ENCODE peak calls at places on chromosomes 7 and 10, in six cellular contexts. E is cardiac muscle cell, T is aorta, W is fibroblast of lung, B is testis, X is colonic mucosa. F is an unnamed sample.

GRCh38 chr10:97367126-97367649 is 32.7 kb upstream of the FRAT2 start:
- DNase-seq in E (no peak), T (no peak), W (no peak), B (no peak), X (no peak), F (peak; percentile 5)

GRCh38 chr10:34139559-34139958 is 675.5 kb downstream of the PARD3 start:
- DNase-seq in E (peak; percentile 54), T (no peak), W (peak; percentile 61), B (no peak), X (no peak), F (no peak)

GRCh38 chr7:129799350-129799955 is 153.3 kb downstream of the UBE2H start:
- DNase-seq in E (no peak), T (peak; percentile 33), W (no peak), B (no peak), X (no peak), F (no peak)

GRCh38 chr10:17737021-17737965 is 14.7 kb upstream of the TMEM236 start:
- DNase-seq in E (peak; percentile 65), T (no peak), W (peak; percentile 61), B (no peak), X (no peak), F (peak; percentile 41)

GRCh38 chr7:128778946-128779345 is 3.4 kb upstream of the OPN1SW start:
- DNase-seq in E (no peak), T (no peak), W (no peak), B (no peak), X (no peak), F (no peak)

GRCh38 chr7:88546808-88547207 is 212.7 kb upstream of the ZNF804B start:
- DNase-seq in E (peak; percentile 8), T (no peak), W (no peak), B (peak; percentile 36), X (peak; percentile 24), F (no peak)

GRCh38 chr10:13272164-13272571 is 27.7 kb downstream of the PHYH start:
- DNase-seq in E (peak; percentile 75), T (peak; percentile 56), W (peak; percentile 86), B (peak; percentile 55), X (peak; percentile 37), F (peak; percentile 40)

GRCh38 chr7:149717481-149717880 is 55.9 kb downstream of the ZNF467 start:
- DNase-seq in E (no peak), T (no peak), W (no peak), B (peak; percentile 12), X (no peak), F (peak; percentile 83)

GRCh38 chr7:155555116-155555695 is 8.8 kb upstream of the CNPY1 start:
- DNase-seq in E (no peak), T (no peak), W (no peak), B (no peak), X (no peak), F (peak; percentile 17)

GRCh38 chr7:105664816-105665525 is 83.7 kb upstream of the EFCAB10 start:
- DNase-seq in E (peak; percentile 38), T (no peak), W (no peak), B (no peak), X (no peak), F (no peak)

GRCh38 chr10:27701971-27702537 is 43.6 kb downstream of the MKX start:
- DNase-seq in E (no peak), T (no peak), W (no peak), B (peak; percentile 28), X (no peak), F (no peak)

GRCh38 chr10:33117816-33118215 is 159.8 kb upstream of the ITGB1 start:
- DNase-seq in E (no peak), T (no peak), W (no peak), B (no peak), X (no peak), F (no peak)

GRCh38 chr7:73715648-73716317 is 3.7 kb downstream of the STX1A start:
- DNase-seq in E (peak; percentile 83), T (peak; percentile 69), W (peak; percentile 96), B (no peak), X (no peak), F (no peak)

GRCh38 chr10:126014309-126014708 is 117.9 kb downstream of the FANK1 start:
- DNase-seq in E (peak; percentile 50), T (no peak), W (peak; percentile 53), B (no peak), X (no peak), F (no peak)

GRCh38 chr10:112333452-112333851 is 40.5 kb upstream of the ACSL5 start:
- DNase-seq in E (no peak), T (no peak), W (no peak), B (no peak), X (peak; percentile 57), F (no peak)

GRCh38 chr7:95404316-95404715 is 8.1 kb upstream of the PON3 start:
- DNase-seq in E (peak; percentile 36), T (no peak), W (peak; percentile 37), B (peak; percentile 40), X (no peak), F (peak; percentile 40)

GRCh38 chr10:61364619-61365018 is 88.6 kb downstream of the TMEM26 start:
- DNase-seq in E (no peak), T (no peak), W (no peak), B (no peak), X (no peak), F (no peak)

GRCh38 chr10:132983250-132984007 is 41.1 kb upstream of the CFAP46 start:
- DNase-seq in E (no peak), T (peak; percentile 38), W (no peak), B (no peak), X (no peak), F (no peak)

GRCh38 chr7:137932881-137933269 is 69.0 kb downstream of the CREB3L2 start:
- DNase-seq in E (peak; percentile 37), T (no peak), W (peak; percentile 49), B (no peak), X (no peak), F (no peak)
- H3K4me1 ChIP-seq in E (peaks cover 52% of the 10 kb centered on the region), T (peaks cover 10% of the 10 kb centered on the region), W (peaks cover 50% of the 10 kb centered on the region), B (peaks cover 38% of the 10 kb centered on the region), X (peaks cover 21% of the 10 kb centered on the region), F (peaks cover 54% of the 10 kb centered on the region)

GRCh38 chr7:150898475-150899011 is 46.2 kb downstream of the AOC1 start:
- DNase-seq in E (peak; percentile 74), T (peak; percentile 79), W (peak; percentile 61), B (peak; percentile 92), X (peak; percentile 87), F (peak; percentile 67)

GRCh38 chr7:150895809-150896208 is 43.5 kb downstream of the AOC1 start:
- DNase-seq in E (no peak), T (no peak), W (no peak), B (no peak), X (no peak), F (no peak)

GRCh38 chr7:150897502-150898474 is 45.5 kb downstream of the AOC1 start:
- DNase-seq in E (no peak), T (no peak), W (no peak), B (no peak), X (no peak), F (no peak)

GRCh38 chr7:150900675-150901074 is 48.4 kb downstream of the AOC1 start:
- DNase-seq in E (no peak), T (no peak), W (no peak), B (no peak), X (peak; percentile 33), F (no peak)

GRCh38 chr7:150896562-150897209 is 44.4 kb downstream of the AOC1 start:
- DNase-seq in E (no peak), T (no peak), W (no peak), B (no peak), X (no peak), F (no peak)
- H3K27ac ChIP-seq in E (no peak overlapping the region), T (no peak overlapping the region), W (no peak overlapping the region), B (no peak overlapping the region), X (no peak overlapping the region), F (no peak overlapping the region)

DNA sequence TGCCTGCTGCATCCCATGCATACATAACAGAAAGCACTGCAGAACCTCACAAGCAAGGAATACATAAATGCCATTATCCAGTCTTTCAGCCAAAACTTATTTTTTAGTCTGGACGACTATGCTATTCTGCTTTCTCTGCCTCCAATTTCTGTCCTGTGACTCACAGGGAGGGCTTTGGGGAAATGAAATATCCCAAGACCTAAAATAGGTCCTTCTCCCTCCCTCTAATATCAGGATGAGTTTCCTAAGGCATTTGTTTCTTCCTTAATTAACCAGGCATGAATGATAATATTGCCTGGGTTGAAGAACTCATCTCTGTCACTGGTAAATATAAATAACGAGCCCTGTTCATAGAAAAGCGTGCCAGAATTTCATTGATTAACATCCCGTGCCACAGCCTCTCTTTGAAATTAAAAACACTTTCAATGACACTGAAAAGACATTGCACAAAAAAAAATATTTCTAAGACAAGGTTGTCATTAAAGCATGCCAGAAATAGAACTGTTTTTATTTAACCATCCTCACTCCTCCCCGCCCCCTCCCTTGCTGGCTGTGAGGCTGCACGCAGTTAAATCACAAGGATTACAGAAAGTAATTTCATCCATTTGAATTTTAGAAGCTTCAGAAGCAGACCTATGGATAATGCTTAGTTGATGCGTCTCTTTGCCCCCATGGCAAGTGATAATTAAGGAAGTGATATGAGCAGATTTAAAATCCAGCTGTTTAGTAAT is 103.0 kb upstream of the ANKRD1 start:
- DNase-seq in E (no peak), T (no peak), W (peak; percentile 6), B (no peak), X (no peak), F (no peak)
- H3K4me3 ChIP-seq in E (no peak overlapping the region), T (no peak overlapping the region), W (no peak overlapping the region), B (no peak overlapping the region), X (no peak overlapping the region), F (no peak overlapping the region)

GRCh38 chr7:44282601-44283171 is 42.7 kb downstream of the CAMK2B start:
- DNase-seq in E (no peak), T (peak; percentile 24), W (no peak), B (no peak), X (no peak), F (peak; percentile 13)

GRCh38 chr7:44284216-44284615 is 41.2 kb downstream of the CAMK2B start:
- DNase-seq in E (no peak), T (peak; percentile 26), W (no peak), B (no peak), X (no peak), F (no peak)

GRCh38 chr7:44281811-44282600 is 43.4 kb downstream of the CAMK2B start:
- DNase-seq in E (no peak), T (peak; percentile 40), W (no peak), B (no peak), X (no peak), F (peak; percentile 4)

GRCh38 chr7:44284881-44285541 is 40.4 kb downstream of the CAMK2B start:
- DNase-seq in E (no peak), T (peak; percentile 8), W (no peak), B (no peak), X (no peak), F (peak; percentile 11)

DNA sequence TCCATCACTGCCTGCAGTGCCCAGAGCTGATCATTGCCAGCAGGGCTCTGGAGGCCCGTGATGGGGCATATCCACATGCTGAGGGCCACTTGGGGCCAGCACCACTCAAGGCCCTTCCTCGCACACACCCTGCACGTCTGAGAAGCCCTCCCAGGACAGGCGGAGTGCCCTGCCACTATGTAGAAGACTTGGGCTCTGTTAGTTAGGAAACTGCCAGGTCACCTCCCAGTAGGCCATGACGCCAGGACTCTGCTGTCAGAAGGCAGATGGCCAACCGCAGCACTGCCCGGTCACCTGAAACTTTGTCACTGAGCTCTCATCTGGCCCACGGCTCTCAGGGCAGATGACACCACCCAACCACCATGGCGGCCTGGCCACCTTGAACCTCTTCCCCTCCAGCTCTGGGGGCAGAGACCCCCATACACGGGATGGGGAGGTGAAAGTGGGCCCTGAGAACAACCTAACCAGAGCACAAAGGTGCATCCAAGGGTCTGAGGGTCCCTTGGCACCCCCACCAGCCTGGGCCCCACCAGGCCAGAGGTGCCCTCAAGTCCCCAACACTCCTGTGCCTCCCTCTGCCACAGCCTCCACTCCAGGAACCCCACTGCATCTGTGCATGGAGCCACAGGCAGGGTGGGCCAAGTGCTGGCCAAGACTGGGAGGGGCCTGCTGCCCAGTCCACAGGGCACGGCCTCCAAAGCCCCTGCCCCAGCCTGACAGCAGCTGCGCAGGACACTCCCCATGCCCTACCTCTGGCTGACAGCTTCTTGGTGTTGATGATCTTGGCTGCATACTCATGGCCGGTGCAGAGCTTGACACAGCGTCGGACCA is 41.8 kb downstream of the CAMK2B start:
- DNase-seq in E (no peak), T (peak; percentile 30), W (no peak), B (no peak), X (no peak), F (peak; percentile 64)
- H3K4me1 ChIP-seq in E (peaks cover 5% of the 10 kb centered on the region), T (no peaks in the 10 kb centered on the region), W (no peaks in the 10 kb centered on the region), B (no peaks in the 10 kb centered on the region), X (no peaks in the 10 kb centered on the region), F (peaks cover 46% of the 10 kb centered on the region)